ENCODE peak calls at places on chromosomes 16 and 17, in five cellular contexts. I is fibroblast of the aortic adventitia, R is heart left ventricle, S is body of pancreas, H is astrocyte of the spinal cord. N is an unnamed sample.

GRCh38 chr17:77319211-77320031 is 178.7 kb downstream of the SEC14L1 start:
- DNase-seq in H (peak), R (peak), I (peak), S (peak), N (no peak)

GRCh38 chr17:40782450-40782849 is at the start of gene KRT27:
- DNase-seq in S (no peak), R (no peak), H (no peak), I (no peak), N (no peak)

GRCh38 chr16:28298511-28298878 is 6.2 kb downstream of the SBK1 start:
- DNase-seq in H (no peak), I (no peak), R (no peak), S (no peak), N (no peak)

GRCh38 chr16:57226701-57227621 is 18.1 kb upstream of the ARL2BP start:
- DNase-seq in S (no peak), R (no peak), I (no peak), H (no peak), N (no peak)

GRCh38 chr17:73798111-73798748 is 154.0 kb upstream of the SDK2 start:
- DNase-seq in S (peak), R (no peak), H (peak), I (peak), N (no peak)

GRCh38 chr17:58991718-58992331 is 114.9 kb downstream of the TRIM37 start:
- DNase-seq in R (no peak), I (peak), S (peak), H (peak), N (no peak)

GRCh38 chr16:53692146-53692545 is 11.5 kb downstream of the RPGRIP1L start:
- DNase-seq in R (no peak), H (no peak), I (no peak), S (no peak), N (no peak)

GRCh38 chr17:47810200-47810821 is 11.3 kb downstream of the OSBPL7 start:
- DNase-seq in I (peak), R (no peak), H (peak), S (peak), N (peak)

GRCh38 chr17:80372922-80373570 is 41.9 kb upstream of the ENDOV start:
- DNase-seq in R (no peak), H (no peak), S (no peak), I (no peak), N (no peak)

GRCh38 chr16:22240023-22240697 is 34.1 kb downstream of the EEF2K start:
- DNase-seq in S (peak), H (no peak), I (peak), R (no peak), N (peak)

GRCh38 chr17:68184141-68184571 is 63.7 kb upstream of the AMZ2 start:
- DNase-seq in S (no peak), R (no peak), H (peak), I (no peak), N (no peak)

GRCh38 chr16:65297453-65297852 is 175.6 kb upstream of the CDH11 start:
- DNase-seq in R (no peak), S (no peak), I (no peak), H (no peak), N (no peak)

GRCh38 chr17:49241040-49241439 is 10.5 kb upstream of the PHOSPHO1 start:
- DNase-seq in S (no peak), I (no peak), H (no peak), R (no peak), N (no peak)

GRCh38 chr16:24552705-24553104 is 13.3 kb downstream of the RBBP6 start:
- DNase-seq in R (no peak), I (no peak), H (no peak), S (no peak), N (no peak)

GRCh38 chr17:49515196-49515770 is 20.2 kb downstream of the NGFR start:
- DNase-seq in R (peak), S (peak), H (peak), I (peak), N (peak)

GRCh38 chr17:82917656-82918345 is 78.0 kb upstream of the ZNF750 start:
- DNase-seq in I (peak), R (no peak), H (no peak), S (peak), N (no peak)

GRCh38 chr16:57804111-57804837 is 2.0 kb upstream of the KIFC3 start:
- DNase-seq in H (no peak), R (no peak), S (no peak), I (peak), N (no peak)

GRCh38 chr17:2064511-2064910 is 9.6 kb downstream of the HIC1 start:
- DNase-seq in R (peak), H (no peak), I (no peak), S (no peak), N (no peak)

GRCh38 chr16:81035975-81036750 is 521 bp downstream of the ATMIN start:
- DNase-seq in R (peak), S (peak), H (peak), I (peak), N (no peak)

GRCh38 chr17:44614862-44615261 is 41.4 kb upstream of the MEIOC start:
- DNase-seq in H (no peak), S (no peak), R (no peak), I (no peak), N (no peak)

GRCh38 chr16:10851512-10851911 is 25.5 kb upstream of the CIITA start:
- DNase-seq in I (no peak), H (no peak), S (no peak), R (no peak), N (no peak)

GRCh38 chr17:80832888-80833583 is 158.6 kb upstream of the CHMP6 start:
- DNase-seq in I (peak), H (peak), R (peak), S (peak), N (no peak)

GRCh38 chr16:67989322-67990017 is 9.2 kb upstream of the DPEP3 start:
- DNase-seq in I (no peak), S (no peak), R (no peak), H (no peak), N (no peak)

GRCh38 chr16:57299009-57299718 is 14.7 kb upstream of the PLLP start:
- DNase-seq in S (no peak), H (no peak), R (no peak), I (no peak), N (no peak)

GRCh38 chr16:54927125-54928015 is 3.3 kb upstream of the IRX5 start:
- DNase-seq in R (no peak), S (no peak), I (peak), H (peak), N (peak)

GRCh38 chr17:40372031-40372430 is 7.5 kb upstream of the GJD3 start:
- DNase-seq in I (no peak), S (no peak), H (no peak), R (no peak), N (no peak)

GRCh38 chr16:69112285-69113129 is 7.1 kb downstream of the HAS3 start:
- DNase-seq in S (peak), I (peak), H (no peak), R (peak), N (no peak)

GRCh38 chr17:50117202-50118040 is 12.5 kb downstream of the SAMD14 start:
- DNase-seq in R (peak), H (peak), I (peak), S (peak), N (no peak)

GRCh38 chr17:40025991-40026815 is 11.0 kb downstream of the CSF3 start:
- DNase-seq in S (no peak), R (no peak), I (no peak), H (peak), N (no peak)

GRCh38 chr17:31869797-31870568 is 10.9 kb upstream of the COPRS start:
- DNase-seq in I (no peak), S (no peak), R (no peak), H (peak), N (peak)

DNA sequence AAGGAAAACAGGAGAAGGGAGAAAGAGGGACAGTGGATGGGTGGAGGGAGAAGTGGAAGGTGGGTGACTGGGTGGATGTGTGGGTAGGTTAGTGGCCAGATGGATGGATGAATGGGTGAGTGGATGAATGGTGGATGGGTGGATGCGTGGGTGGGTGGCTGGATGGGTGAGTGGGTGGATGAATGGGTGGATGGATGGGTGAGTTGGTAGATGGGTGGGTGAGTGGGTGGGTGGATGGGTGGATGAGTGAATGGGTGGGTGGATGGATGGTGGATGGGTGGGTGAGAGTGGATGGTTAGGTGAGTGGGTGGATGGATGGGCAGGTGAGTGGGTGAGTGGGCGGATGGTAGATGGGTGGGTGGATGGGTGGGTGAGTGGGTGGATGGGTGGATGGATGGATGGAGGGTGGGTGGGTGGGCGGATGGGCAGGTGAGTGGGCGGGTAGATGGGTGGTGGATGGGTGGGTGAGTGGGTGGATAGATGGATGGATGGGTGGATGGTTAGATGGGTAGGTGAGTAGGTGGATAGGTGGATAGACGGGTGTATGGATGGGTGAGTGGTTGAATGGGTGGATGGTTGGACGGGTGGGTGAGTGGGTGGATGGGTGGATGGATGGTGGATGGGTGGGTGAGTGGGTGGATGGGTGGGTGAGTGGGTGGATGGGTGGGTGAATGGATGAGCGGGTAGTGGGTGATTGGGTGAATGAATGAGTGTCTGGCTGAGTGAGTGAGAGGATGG is 702 bp upstream of the MARVELD3 start:
- DNase-seq in S (no peak), R (no peak), H (no peak), I (no peak), N (no peak)
- H3K4me3 ChIP-seq in S (no peak), R (no peak), H (no peak), I (no peak), N (peak)

GRCh38 chr16:1106659-1107058 is 10.6 kb upstream of the C1QTNF8 start:
- DNase-seq in I (no peak), R (no peak), H (no peak), S (no peak), N (no peak)
- TF ChIP-seq CTCF in I (no peak), R (no peak), H (no peak), S (no peak), N (no peak)

DNA sequence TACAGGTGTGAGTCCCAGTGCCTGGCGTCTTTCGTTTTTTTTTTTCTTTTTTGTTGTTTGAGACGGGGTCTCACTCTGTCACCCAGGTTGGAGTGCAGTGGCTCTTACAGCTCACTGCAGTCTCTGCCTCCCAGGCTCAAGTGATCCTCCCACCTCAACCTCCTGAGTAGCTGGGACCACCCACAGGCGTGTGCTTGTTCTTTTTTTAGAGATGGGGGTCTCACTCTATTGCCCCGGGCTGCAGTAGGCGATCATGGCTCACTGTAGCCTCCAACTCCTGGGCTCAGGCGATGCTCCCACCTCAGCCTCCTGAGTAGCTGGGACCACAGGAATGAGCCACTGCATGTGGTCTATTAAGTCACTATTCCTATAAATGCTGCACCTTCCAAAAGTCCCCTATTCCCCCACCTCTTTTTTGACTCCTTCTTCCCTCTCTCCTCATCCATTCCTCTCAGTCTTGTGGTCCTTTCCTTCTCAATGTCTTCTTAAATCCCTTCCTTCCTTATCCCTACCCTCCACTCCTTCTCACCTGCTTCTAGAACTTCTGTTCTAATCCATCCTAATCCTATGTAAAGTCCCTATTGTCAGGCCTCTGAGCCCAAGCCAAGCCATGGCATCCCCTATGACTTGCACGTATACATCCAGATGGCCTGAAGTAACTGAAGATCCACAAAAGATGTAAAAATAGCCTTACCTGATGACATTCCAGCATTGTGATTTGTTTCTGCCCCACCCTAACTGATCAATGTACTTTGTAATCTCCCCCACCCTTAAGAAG is 9.2 kb downstream of the GGA3 start:
- DNase-seq in H (no peak), S (no peak), R (no peak), I (no peak), N (no peak)
- H3K4me3 ChIP-seq in H (no peak), S (no peak), R (no peak), I (no peak), N (no peak)

GRCh38 chr16:3458852-3459361 is 15.4 kb downstream of the NAA60 start:
- DNase-seq in S (peak), H (peak), R (no peak), I (peak), N (no peak)

GRCh38 chr16:3460121-3460520 is 16.6 kb downstream of the NAA60 start:
- DNase-seq in I (no peak), S (no peak), R (no peak), H (no peak), N (no peak)

GRCh38 chr16:3459401-3460090 is 16.1 kb downstream of the NAA60 start:
- DNase-seq in H (no peak), S (no peak), I (peak), R (no peak), N (peak)

GRCh38 chr16:3460585-3460984 is 17.1 kb downstream of the NAA60 start:
- DNase-seq in H (no peak), R (no peak), S (no peak), I (no peak), N (no peak)

GRCh38 chr16:3461120-3461519 is 17.6 kb downstream of the NAA60 start:
- DNase-seq in S (no peak), H (no peak), I (no peak), R (no peak), N (no peak)
- TF ChIP-seq CTCF in S (no peak), H (no peak), I (no peak), R (no peak), N (no peak)

GRCh38 chr17:64780096-64781012 is 118.2 kb upstream of the SMURF2 start:
- DNase-seq in H (no peak), R (peak), S (peak), I (no peak), N (no peak)

GRCh38 chr17:64781013-64781392 is 118.9 kb upstream of the SMURF2 start:
- DNase-seq in I (no peak), S (no peak), H (no peak), R (no peak), N (no peak)

GRCh38 chr17:64781394-64781793 is 119.3 kb upstream of the SMURF2 start:
- DNase-seq in R (peak), I (no peak), S (peak), H (no peak), N (no peak)

GRCh38 chr17:64783556-64784352 is 121.6 kb upstream of the SMURF2 start:
- DNase-seq in I (no peak), R (no peak), S (no peak), H (no peak), N (no peak)

DNA sequence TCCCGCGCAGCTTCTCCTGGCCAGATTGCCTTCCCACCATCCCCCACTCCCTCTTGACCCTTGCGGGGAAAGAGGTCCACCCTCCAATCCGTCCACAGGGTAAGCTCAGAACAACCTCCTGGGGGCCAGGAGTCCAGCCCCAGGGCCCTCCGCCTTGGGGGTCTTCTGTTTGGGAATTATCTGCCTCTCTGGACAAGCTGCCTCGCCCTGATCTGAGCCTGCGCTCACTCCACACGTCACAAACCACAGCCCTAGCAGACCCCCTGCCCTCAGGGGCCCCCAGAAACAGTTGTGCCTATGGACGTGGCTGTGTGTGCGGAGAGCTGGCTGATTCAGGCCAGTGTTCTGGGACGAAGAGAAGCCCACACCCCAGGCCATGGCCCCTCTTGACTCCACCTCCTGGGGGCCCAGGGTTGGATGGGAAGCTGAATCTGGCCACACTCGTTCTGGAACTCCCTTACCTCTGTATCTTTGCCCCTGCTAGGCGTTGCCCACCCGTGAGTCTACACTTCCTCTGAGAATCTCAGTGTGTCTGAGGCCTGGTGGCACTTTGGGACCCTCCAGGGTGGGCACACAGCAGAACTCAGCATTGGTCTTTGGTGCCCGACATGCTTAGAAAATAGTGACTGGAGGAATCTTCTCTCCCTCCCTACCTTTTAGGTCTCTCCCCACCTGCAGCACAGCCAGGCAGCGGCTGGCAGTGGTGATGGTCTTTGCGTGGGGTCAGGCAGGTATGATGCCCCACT is 119.9 kb upstream of the SMURF2 start:
- DNase-seq in R (no peak), H (no peak), S (no peak), I (no peak), N (no peak)
- H3K4me3 ChIP-seq in R (peak), H (no peak), S (no peak), I (no peak), N (no peak)

GRCh38 chr17:78360371-78361226 is 722 bp upstream of the SOCS3 start:
- DNase-seq in I (peak), H (peak), S (peak), R (peak), N (no peak)

GRCh38 chr17:78364436-78365281 is 4.8 kb upstream of the SOCS3 start:
- DNase-seq in I (no peak), H (peak), R (no peak), S (no peak), N (no peak)

GRCh38 chr17:78362232-78362631 is 2.4 kb upstream of the SOCS3 start:
- DNase-seq in S (no peak), H (no peak), I (no peak), R (no peak), N (no peak)

GRCh38 chr17:78361227-78361683 is 1.4 kb upstream of the SOCS3 start:
- DNase-seq in S (no peak), H (no peak), R (no peak), I (no peak), N (no peak)

GRCh38 chr17:78362671-78363070 is 2.8 kb upstream of the SOCS3 start:
- DNase-seq in H (no peak), R (no peak), S (no peak), I (no peak), N (no peak)
- TF ChIP-seq CTCF in H (peak), R (no peak), S (no peak), I (no peak), N (no peak)

DNA sequence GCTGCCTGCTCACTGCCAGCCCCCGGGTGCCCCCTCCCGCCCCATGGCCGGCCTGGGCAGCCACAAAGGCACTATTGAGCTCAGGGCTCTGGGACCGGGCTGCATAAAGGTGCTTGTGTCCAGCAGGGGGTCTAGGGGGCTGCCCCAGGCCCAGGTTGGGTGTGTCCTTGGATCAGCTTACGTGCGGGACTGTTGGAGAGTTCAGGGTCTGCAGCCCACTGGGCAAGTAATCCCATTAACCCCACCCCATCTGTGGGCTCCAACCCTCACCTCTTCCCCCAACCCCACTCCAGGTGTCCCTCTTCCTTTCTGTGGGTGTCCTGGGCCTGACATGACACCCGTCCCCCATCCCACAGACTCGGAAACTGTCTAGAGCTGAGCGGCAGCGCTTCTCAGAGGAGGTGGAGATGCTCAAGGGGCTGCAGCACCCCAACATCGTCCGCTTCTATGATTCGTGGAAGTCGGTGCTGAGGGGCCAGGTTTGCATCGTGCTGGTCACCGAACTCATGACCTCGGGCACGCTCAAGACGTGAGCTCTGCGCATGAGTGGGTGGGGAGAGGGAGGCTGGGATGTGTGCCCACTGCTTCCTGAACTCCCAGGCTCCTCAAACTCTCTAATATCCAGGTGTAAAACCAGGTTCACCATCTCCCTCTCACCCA is 2.1 kb downstream of the WNK4 start:
- DNase-seq in H (no peak), R (no peak), S (no peak), I (no peak), N (no peak)
- H3K4me3 ChIP-seq in H (peak), R (no peak), S (no peak), I (peak), N (no peak)

DNA sequence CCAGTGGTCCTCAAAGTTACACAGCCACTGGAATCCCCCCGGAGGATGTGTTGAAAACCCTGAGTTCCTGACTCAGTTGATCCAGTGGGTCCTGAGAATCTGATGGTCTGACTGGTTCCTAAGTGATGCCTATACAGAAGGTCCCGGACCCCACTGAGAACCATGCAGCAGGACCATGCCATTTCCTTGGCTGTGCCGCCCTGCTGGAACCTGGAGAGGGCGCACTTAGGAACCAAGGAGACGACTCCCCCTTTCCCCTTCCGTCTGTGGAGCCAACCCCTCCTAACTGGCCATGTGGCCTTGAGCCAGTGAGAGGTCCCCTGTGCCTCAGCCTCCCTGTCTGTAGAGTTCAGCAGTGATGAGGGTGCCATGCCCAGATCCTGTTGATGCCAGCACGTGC is 22.0 kb downstream of the C16orf74 start:
- DNase-seq in I (no peak), R (no peak), H (no peak), S (no peak), N (no peak)
- TF ChIP-seq CTCF in I (no peak), R (no peak), H (peak), S (no peak), N (no peak)